ENCODE peak calls at places on chromosomes 16 and 17, in six cellular contexts. B, C, F, N, R and E are unnamed samples. For H3K9me3 and H3K27me3, the result is how much of the 10 kb centered on the place peaks cover.

GRCh38 chr16:4033951-4034350 is 82.3 kb downstream of the ADCY9 start:
- DNase-seq in C (no peak), B (no peak), R (no peak), F (no peak), N (no peak), E (no peak)

GRCh38 chr16:14007460-14007859 is 63.7 kb upstream of the MRTFB start:
- DNase-seq in F (peak), R (no peak), B (no peak), N (no peak), C (no peak), E (no peak)

GRCh38 chr17:21363776-21364642 is 12.1 kb upstream of the KCNJ12 start:
- DNase-seq in F (no peak), B (no peak), C (no peak), N (no peak), R (no peak), E (no peak)

GRCh38 chr17:18319604-18320256 is 4.6 kb downstream of the SMCR8 start:
- DNase-seq in R (peak), B (no peak), C (no peak), F (peak), N (no peak), E (no peak)

GRCh38 chr16:2499454-2499853 is 14.3 kb upstream of the ATP6V0C start:
- DNase-seq in F (no peak), B (no peak), R (no peak), N (no peak), C (no peak), E (no peak)

GRCh38 chr16:48492131-48492530 is 106.9 kb upstream of the SIAH1 start:
- DNase-seq in N (no peak), F (peak), C (no peak), R (no peak), B (no peak), E (no peak)

GRCh38 chr17:65268832-65269231 is 131.7 kb downstream of the RGS9 start:
- DNase-seq in C (no peak), N (no peak), R (no peak), F (peak), B (no peak), E (no peak)

GRCh38 chr17:40632206-40632605 is 15.4 kb downstream of the SMARCE1 start:
- DNase-seq in R (peak), N (no peak), B (no peak), C (no peak), F (no peak), E (peak)

GRCh38 chr16:85028638-85029412 is 1.2 kb downstream of the KIAA0513 start:
- DNase-seq in C (no peak), R (peak), N (no peak), B (no peak), F (peak), E (peak)

GRCh38 chr17:50358177-50358576 is 12.3 kb downstream of the XYLT2 start:
- DNase-seq in C (no peak), B (no peak), R (no peak), N (peak), F (no peak), E (no peak)

GRCh38 chr16:89764711-89765201 is 43.4 kb downstream of the ZNF276 start:
- DNase-seq in R (peak), B (peak), C (peak), F (no peak), N (no peak), E (peak)

GRCh38 chr16:4402439-4403132 is 13.8 kb downstream of the CORO7 start:
- DNase-seq in N (peak), B (peak), F (peak), C (no peak), R (peak), E (peak)

GRCh38 chr16:84356176-84356575 is 12.2 kb upstream of the ATP2C2 start:
- DNase-seq in F (no peak), R (no peak), C (no peak), N (no peak), B (no peak), E (no peak)

GRCh38 chr17:38556234-38556633 is 49.5 kb downstream of the SRCIN1 start:
- DNase-seq in B (no peak), R (no peak), F (no peak), N (no peak), C (no peak), E (no peak)

GRCh38 chr16:71555230-71555891 is 21.5 kb downstream of the TAT start:
- DNase-seq in C (no peak), F (no peak), R (no peak), B (no peak), N (no peak), E (no peak)

GRCh38 chr16:74999683-75000480 is 1.1 kb downstream of the ZNRF1 start:
- DNase-seq in C (no peak), N (peak), F (no peak), R (peak), B (no peak), E (peak)

GRCh38 chr16:81880816-81881215 is 101.7 kb downstream of the PLCG2 start:
- DNase-seq in C (no peak), F (no peak), R (no peak), B (no peak), N (no peak), E (no peak)

GRCh38 chr16:60087530-60087929 is 1353.4 kb upstream of the GOT2 start:
- DNase-seq in F (no peak), B (no peak), C (no peak), R (no peak), N (no peak), E (no peak)

GRCh38 chr16:60091479-60091878 is 1357.4 kb upstream of the GOT2 start:
- DNase-seq in R (no peak), B (no peak), F (no peak), C (no peak), N (no peak), E (no peak)

DNA sequence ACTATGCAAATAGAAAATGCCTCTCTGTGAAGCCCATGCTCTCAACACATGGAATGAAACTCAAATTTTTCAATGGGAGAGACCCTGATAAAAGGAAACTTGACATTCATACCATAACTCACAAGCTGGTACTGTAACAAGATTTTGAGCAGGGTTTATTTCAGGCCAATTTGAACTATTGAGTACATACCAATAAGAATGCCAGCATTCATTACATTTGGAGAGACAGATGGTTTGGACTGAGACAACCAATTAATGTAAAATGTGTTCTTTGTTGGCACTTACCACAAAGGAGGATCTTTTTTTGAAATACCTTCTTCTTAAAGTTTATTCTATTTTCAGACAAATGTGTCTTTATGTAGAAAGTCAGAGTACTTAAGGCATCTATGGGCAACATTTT is 1357.0 kb upstream of the GOT2 start:
- DNase-seq in F (no peak), B (no peak), N (no peak), C (no peak), R (no peak), E (no peak)
- H3K9me3 ChIP-seq in F (under half), B (under half), N (under half), C (under half), R (under half), E (under half)

DNA sequence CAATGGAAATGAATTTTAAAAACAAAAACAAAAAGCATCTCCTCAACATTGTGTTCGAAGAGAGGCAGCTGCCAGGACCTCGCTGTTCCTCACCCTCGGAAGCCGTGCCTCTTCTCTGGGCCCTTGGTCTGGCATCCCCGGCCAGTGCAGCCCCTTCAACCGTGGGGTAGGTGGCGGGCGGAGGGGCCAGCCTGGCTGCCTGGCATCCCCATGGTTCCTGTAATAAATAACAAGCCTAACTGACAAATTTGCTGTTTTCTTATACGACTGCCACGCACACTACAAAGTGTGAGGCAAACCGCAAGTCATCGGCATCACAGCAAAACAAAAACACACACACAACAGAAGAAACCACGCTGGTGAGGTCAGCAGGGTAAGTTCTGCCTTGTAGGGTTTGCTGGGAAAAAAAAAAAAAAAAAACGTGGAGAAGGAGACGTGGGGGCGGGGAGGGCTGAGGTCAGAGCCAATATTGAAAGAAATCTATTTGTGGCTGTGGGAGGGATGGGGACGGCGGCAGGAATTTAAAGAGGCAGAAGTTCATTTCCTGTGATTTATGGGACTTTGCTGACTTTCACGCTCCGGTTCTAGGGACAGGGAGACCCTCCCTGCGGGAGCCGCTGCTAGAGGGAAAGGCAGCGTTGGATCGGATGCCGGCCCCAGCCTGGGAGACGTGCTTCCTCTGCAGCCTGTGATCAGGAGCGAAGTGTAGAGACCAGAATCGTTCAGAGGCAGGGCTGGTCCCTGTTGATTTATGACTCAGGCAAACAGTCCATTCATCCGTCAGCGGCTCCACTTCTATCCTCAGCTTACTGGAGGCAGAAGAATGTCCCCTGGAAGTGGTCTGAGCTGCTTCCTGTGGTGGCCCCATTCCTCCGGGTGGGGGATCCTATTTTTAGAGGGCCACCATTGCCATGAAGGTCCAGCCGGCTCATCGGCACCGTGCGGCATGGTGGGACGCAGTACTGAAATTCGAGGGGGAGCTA is 162.8 kb downstream of the FOXL1 start:
- DNase-seq in F (peak), C (no peak), B (peak), R (no peak), N (no peak), E (peak)
- TF ChIP-seq POLR2A in F (peak), C (no peak), B (no peak), R (no peak), N (no peak), E (no peak)

DNA sequence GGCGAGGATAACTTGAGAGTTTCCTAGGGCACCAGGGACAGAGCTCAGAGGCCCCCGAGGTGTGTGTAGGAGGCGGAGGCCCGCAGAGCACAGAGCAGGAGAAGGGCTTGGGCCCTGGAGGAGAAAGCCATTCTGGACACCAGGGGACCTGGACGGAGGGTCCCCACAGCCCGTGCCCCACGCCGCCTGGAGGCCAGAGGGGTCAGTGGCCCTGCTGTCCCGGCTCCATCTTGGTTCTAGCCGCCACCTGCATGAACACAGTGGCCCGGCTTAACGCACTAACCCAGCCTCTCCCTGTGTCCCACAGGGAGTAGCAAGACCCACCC is 21.1 kb downstream of the TRARG1 start:
- DNase-seq in B (no peak), C (no peak), R (no peak), F (no peak), N (no peak), E (no peak)
- H3K27me3 ChIP-seq in B (under half), C (under half), R (under half), F (half or more), N (half or more), E (under half)

GRCh38 chr16:35391328-35391727 is 1931.9 kb downstream of the TP53TG3F start:
- DNase-seq in N (no peak), B (no peak), C (no peak), R (peak), F (peak), E (peak)
- H3K9me3 ChIP-seq in N (under half), B (under half), C (under half), R (under half), F (under half), E (under half)

DNA sequence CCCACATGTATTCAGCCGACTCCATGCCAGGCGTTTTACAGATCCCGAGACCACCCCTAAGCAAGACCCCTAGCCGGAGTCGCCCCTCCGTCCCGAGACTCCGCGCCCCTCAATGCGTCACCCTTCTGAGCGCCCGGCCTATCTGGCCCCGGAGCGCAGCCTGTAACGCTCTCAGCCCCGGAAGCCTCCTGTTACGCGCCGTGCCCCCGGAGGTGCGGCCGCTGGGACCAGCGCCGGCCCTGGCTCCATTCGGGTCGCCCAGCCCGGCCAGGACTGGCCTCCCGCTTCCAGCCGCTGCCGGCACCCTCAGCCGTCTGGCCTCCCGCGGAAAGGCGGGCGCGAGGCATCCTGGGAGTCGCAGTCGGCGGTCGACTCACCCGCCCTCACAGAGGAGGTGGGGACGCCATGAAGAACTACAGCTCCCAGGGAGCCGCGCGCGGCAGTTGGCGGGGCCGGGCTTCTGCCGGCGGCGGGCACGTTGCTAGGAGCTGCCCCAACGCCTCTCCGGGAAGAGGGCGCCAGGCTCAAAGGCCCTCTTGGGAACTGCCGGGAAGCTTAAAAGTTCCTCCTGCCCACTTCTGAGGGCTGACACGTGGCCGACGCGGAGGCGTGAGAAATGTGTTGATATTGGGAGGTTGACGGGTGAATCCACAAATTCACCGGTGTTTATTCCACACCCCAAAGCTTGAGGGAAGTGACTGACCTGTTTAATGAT is at the start of gene FBF1:
- DNase-seq in C (peak), F (peak), B (peak), R (peak), N (peak), E (peak)
- TF ChIP-seq POLR2A in C (peak), F (peak), B (peak), R (peak), N (no peak), E (peak)